ENCODE peak calls at places on chromosomes 4 and X, in five cellular contexts. Q is epithelial cell of esophagus; L is iris pigment epithelial cell; S is HTR-8/SVneo; M is effector CD4-positive, alpha-beta T cell. H is an unnamed sample.

GRCh38 chrX:69503835-69504625 is at the start of gene NALF2:
- DNase-seq in Q (peak), L (peak), S (peak), M (no peak), H (peak)

GRCh38 chr4:69995526-69996016 is at the start of gene STATH:
- DNase-seq in Q (peak), L (peak), S (no peak), M (no peak), H (no peak)

GRCh38 chr4:113708250-113708649 is 53.3 kb downstream of the CAMK2D start:
- DNase-seq in Q (no peak), L (peak), S (no peak), M (no peak), H (no peak)

GRCh38 chrX:33725556-33726232 is 406.4 kb downstream of the FAM47A start:
- DNase-seq in Q (peak), L (peak), S (peak), M (no peak), H (peak)

GRCh38 chrX:120456973-120457372 is 12.1 kb downstream of the LAMP2 start:
- DNase-seq in Q (peak), L (peak), S (no peak), M (no peak), H (no peak)

GRCh38 chrX:10516781-10517322 is 103.5 kb downstream of the MID1 start:
- DNase-seq in Q (no peak), L (no peak), S (no peak), M (no peak), H (no peak)

GRCh38 chr4:40731792-40732245 is 17.9 kb upstream of the NSUN7 start:
- DNase-seq in Q (no peak), L (no peak), S (no peak), M (no peak), H (no peak)

GRCh38 chr4:126630171-126630570 is 1002.6 kb upstream of the INTU start:
- DNase-seq in Q (no peak), L (peak), S (no peak), M (no peak), H (no peak)

GRCh38 chrX:106912864-106913263 is 7.3 kb upstream of the CLDN2 start:
- DNase-seq in Q (peak), L (peak), S (no peak), M (no peak), H (no peak)

GRCh38 chr4:57426779-57427395 is 316.7 kb upstream of the IGFBP7 start:
- DNase-seq in Q (peak), L (peak), S (peak), M (no peak), H (peak)

GRCh38 chr4:112077743-112078142 is 67.5 kb upstream of the FAM241A start:
- DNase-seq in Q (no peak), L (no peak), S (no peak), M (no peak), H (no peak)

GRCh38 chr4:184644553-184645307 is 4.5 kb downstream of the CASP3 start:
- DNase-seq in Q (no peak), L (no peak), S (no peak), M (no peak), H (no peak)

GRCh38 chr4:99729186-99729585 is 71.6 kb upstream of the C4orf54 start:
- DNase-seq in Q (no peak), L (no peak), S (no peak), M (no peak), H (no peak)

GRCh38 chrX:75295641-75296040 is 21.8 kb downstream of the UPRT start:
- DNase-seq in Q (no peak), L (no peak), S (no peak), M (no peak), H (no peak)

GRCh38 chr4:8133897-8134542 is 24.6 kb downstream of the ABLIM2 start:
- DNase-seq in Q (no peak), L (no peak), S (no peak), M (no peak), H (no peak)

GRCh38 chr4:128454281-128455075 is 166.9 kb upstream of the PGRMC2 start:
- DNase-seq in Q (peak), L (peak), S (peak), M (peak), H (peak)